ENCODE peak calls at places on chromosomes 5 and 9, in ten cellular contexts. One of them, this sample, is unnamed.

GRCh38 chr5:42015254-42015653 is 90.2 kb downstream of the FBXO4 start:
- DNase-seq in stimulated activated naive B cell treated with anti-CD40 and anti-IgM and Interleukin-4, amounts not matched to agents 10 μg/mL and 1 μg/mL and 100 μg/mL, for 72 hours: no peak
- DNase-seq in islet precursor cell: no peak
- DNase-seq in foreskin fibroblast: no peak
- DNase-seq in brain microvascular endothelial cell: no peak
- DNase-seq in left kidney: no peak
- DNase-seq in HuH-7.5: no peak
- DNase-seq in coronary artery: no peak
- DNase-seq in activated CD8-positive, alpha-beta T cell treated with anti-CD3 and anti-CD28 coated beads for 36 hours: no peak
- DNase-seq in CD4-positive, alpha-beta memory T cell: no peak
- DNase-seq in this sample: no peak

GRCh38 chr5:97044057-97044456 is 98.4 kb downstream of the LIX1 start:
- DNase-seq in stimulated activated naive B cell treated with anti-CD40 and anti-IgM and Interleukin-4, amounts not matched to agents 10 μg/mL and 1 μg/mL and 100 μg/mL, for 72 hours: no peak
- DNase-seq in islet precursor cell: peak; percentile 87
- DNase-seq in foreskin fibroblast: peak; percentile 10
- DNase-seq in brain microvascular endothelial cell: peak; percentile 12
- DNase-seq in left kidney: peak; percentile 47
- DNase-seq in HuH-7.5: no peak
- DNase-seq in coronary artery: no peak
- DNase-seq in activated CD8-positive, alpha-beta T cell treated with anti-CD3 and anti-CD28 coated beads for 36 hours: no peak
- DNase-seq in CD4-positive, alpha-beta memory T cell: no peak
- DNase-seq in this sample: no peak

GRCh38 chr9:133374612-133375115 is 1.2 kb downstream of the SURF4 start:
- DNase-seq in stimulated activated naive B cell treated with anti-CD40 and anti-IgM and Interleukin-4, amounts not matched to agents 10 μg/mL and 1 μg/mL and 100 μg/mL, for 72 hours: no peak
- DNase-seq in islet precursor cell: no peak
- DNase-seq in foreskin fibroblast: peak; percentile 39
- DNase-seq in brain microvascular endothelial cell: peak; percentile 25
- DNase-seq in left kidney: no peak
- DNase-seq in HuH-7.5: no peak
- DNase-seq in coronary artery: no peak
- DNase-seq in activated CD8-positive, alpha-beta T cell treated with anti-CD3 and anti-CD28 coated beads for 36 hours: peak; percentile 62
- DNase-seq in CD4-positive, alpha-beta memory T cell: peak; percentile 40
- DNase-seq in this sample: no peak

GRCh38 chr5:133994297-133994989 is 10.3 kb downstream of the VDAC1 start:
- DNase-seq in stimulated activated naive B cell treated with anti-CD40 and anti-IgM and Interleukin-4, amounts not matched to agents 10 μg/mL and 1 μg/mL and 100 μg/mL, for 72 hours: no peak
- DNase-seq in islet precursor cell: no peak
- DNase-seq in foreskin fibroblast: no peak
- DNase-seq in brain microvascular endothelial cell: no peak
- DNase-seq in left kidney: no peak
- DNase-seq in HuH-7.5: no peak
- DNase-seq in coronary artery: no peak
- DNase-seq in activated CD8-positive, alpha-beta T cell treated with anti-CD3 and anti-CD28 coated beads for 36 hours: no peak
- DNase-seq in CD4-positive, alpha-beta memory T cell: no peak
- DNase-seq in this sample: no peak

GRCh38 chr9:11366585-11367129 is 753.9 kb upstream of the PTPRD start:
- DNase-seq in stimulated activated naive B cell treated with anti-CD40 and anti-IgM and Interleukin-4, amounts not matched to agents 10 μg/mL and 1 μg/mL and 100 μg/mL, for 72 hours: no peak
- DNase-seq in islet precursor cell: no peak
- DNase-seq in foreskin fibroblast: no peak
- DNase-seq in brain microvascular endothelial cell: no peak
- DNase-seq in left kidney: no peak
- DNase-seq in HuH-7.5: no peak
- DNase-seq in coronary artery: no peak
- DNase-seq in activated CD8-positive, alpha-beta T cell treated with anti-CD3 and anti-CD28 coated beads for 36 hours: no peak
- DNase-seq in CD4-positive, alpha-beta memory T cell: no peak
- DNase-seq in this sample: no peak

GRCh38 chr5:88923623-88924619 is 40.9 kb upstream of the MEF2C start:
- DNase-seq in stimulated activated naive B cell treated with anti-CD40 and anti-IgM and Interleukin-4, amounts not matched to agents 10 μg/mL and 1 μg/mL and 100 μg/mL, for 72 hours: no peak
- DNase-seq in islet precursor cell: no peak
- DNase-seq in foreskin fibroblast: no peak
- DNase-seq in brain microvascular endothelial cell: no peak
- DNase-seq in left kidney: no peak
- DNase-seq in HuH-7.5: no peak
- DNase-seq in coronary artery: no peak
- DNase-seq in activated CD8-positive, alpha-beta T cell treated with anti-CD3 and anti-CD28 coated beads for 36 hours: no peak
- DNase-seq in CD4-positive, alpha-beta memory T cell: no peak
- DNase-seq in this sample: no peak

GRCh38 chr9:110240198-110240597 is 16.1 kb downstream of the TXN start:
- DNase-seq in stimulated activated naive B cell treated with anti-CD40 and anti-IgM and Interleukin-4, amounts not matched to agents 10 μg/mL and 1 μg/mL and 100 μg/mL, for 72 hours: no peak
- DNase-seq in islet precursor cell: no peak
- DNase-seq in foreskin fibroblast: no peak
- DNase-seq in brain microvascular endothelial cell: no peak
- DNase-seq in left kidney: no peak
- DNase-seq in HuH-7.5: no peak
- DNase-seq in coronary artery: no peak
- DNase-seq in activated CD8-positive, alpha-beta T cell treated with anti-CD3 and anti-CD28 coated beads for 36 hours: no peak
- DNase-seq in CD4-positive, alpha-beta memory T cell: no peak
- DNase-seq in this sample: no peak

GRCh38 chr9:135246248-135247173 is 159.0 kb downstream of the OLFM1 start:
- DNase-seq in stimulated activated naive B cell treated with anti-CD40 and anti-IgM and Interleukin-4, amounts not matched to agents 10 μg/mL and 1 μg/mL and 100 μg/mL, for 72 hours: no peak
- DNase-seq in islet precursor cell: no peak
- DNase-seq in foreskin fibroblast: no peak
- DNase-seq in brain microvascular endothelial cell: no peak
- DNase-seq in left kidney: no peak
- DNase-seq in HuH-7.5: no peak
- DNase-seq in coronary artery: no peak
- DNase-seq in activated CD8-positive, alpha-beta T cell treated with anti-CD3 and anti-CD28 coated beads for 36 hours: no peak
- DNase-seq in CD4-positive, alpha-beta memory T cell: no peak
- DNase-seq in this sample: no peak

GRCh38 chr9:134405527-134405926 is 79.3 kb downstream of the RXRA start:
- DNase-seq in stimulated activated naive B cell treated with anti-CD40 and anti-IgM and Interleukin-4, amounts not matched to agents 10 μg/mL and 1 μg/mL and 100 μg/mL, for 72 hours: peak; percentile 27
- DNase-seq in islet precursor cell: no peak
- DNase-seq in foreskin fibroblast: no peak
- DNase-seq in brain microvascular endothelial cell: no peak
- DNase-seq in left kidney: no peak
- DNase-seq in HuH-7.5: no peak
- DNase-seq in coronary artery: no peak
- DNase-seq in activated CD8-positive, alpha-beta T cell treated with anti-CD3 and anti-CD28 coated beads for 36 hours: no peak
- DNase-seq in CD4-positive, alpha-beta memory T cell: no peak
- DNase-seq in this sample: no peak

GRCh38 chr9:18438951-18439350 is 35.0 kb upstream of the ADAMTSL1 start:
- DNase-seq in stimulated activated naive B cell treated with anti-CD40 and anti-IgM and Interleukin-4, amounts not matched to agents 10 μg/mL and 1 μg/mL and 100 μg/mL, for 72 hours: no peak
- DNase-seq in islet precursor cell: no peak
- DNase-seq in foreskin fibroblast: no peak
- DNase-seq in brain microvascular endothelial cell: no peak
- DNase-seq in left kidney: no peak
- DNase-seq in HuH-7.5: no peak
- DNase-seq in coronary artery: no peak
- DNase-seq in activated CD8-positive, alpha-beta T cell treated with anti-CD3 and anti-CD28 coated beads for 36 hours: no peak
- DNase-seq in CD4-positive, alpha-beta memory T cell: no peak
- DNase-seq in this sample: no peak

GRCh38 chr9:21443849-21444625 is 3.8 kb downstream of the IFNA1 start:
- DNase-seq in stimulated activated naive B cell treated with anti-CD40 and anti-IgM and Interleukin-4, amounts not matched to agents 10 μg/mL and 1 μg/mL and 100 μg/mL, for 72 hours: peak; percentile 32
- DNase-seq in islet precursor cell: no peak
- DNase-seq in foreskin fibroblast: no peak
- DNase-seq in brain microvascular endothelial cell: no peak
- DNase-seq in left kidney: no peak
- DNase-seq in HuH-7.5: no peak
- DNase-seq in coronary artery: no peak
- DNase-seq in activated CD8-positive, alpha-beta T cell treated with anti-CD3 and anti-CD28 coated beads for 36 hours: peak; percentile 11
- DNase-seq in CD4-positive, alpha-beta memory T cell: peak; percentile 76
- DNase-seq in this sample: no peak

GRCh38 chr9:82117025-82117424 is 128.5 kb downstream of the SPATA31D1 start:
- DNase-seq in stimulated activated naive B cell treated with anti-CD40 and anti-IgM and Interleukin-4, amounts not matched to agents 10 μg/mL and 1 μg/mL and 100 μg/mL, for 72 hours: no peak
- DNase-seq in islet precursor cell: no peak
- DNase-seq in foreskin fibroblast: peak; percentile 56
- DNase-seq in brain microvascular endothelial cell: no peak
- DNase-seq in left kidney: peak; percentile 15
- DNase-seq in HuH-7.5: no peak
- DNase-seq in coronary artery: no peak
- DNase-seq in activated CD8-positive, alpha-beta T cell treated with anti-CD3 and anti-CD28 coated beads for 36 hours: no peak
- DNase-seq in CD4-positive, alpha-beta memory T cell: no peak
- DNase-seq in this sample: no peak

GRCh38 chr9:88951143-88951542 is 40.1 kb upstream of the S1PR3 start:
- DNase-seq in stimulated activated naive B cell treated with anti-CD40 and anti-IgM and Interleukin-4, amounts not matched to agents 10 μg/mL and 1 μg/mL and 100 μg/mL, for 72 hours: no peak
- DNase-seq in islet precursor cell: no peak
- DNase-seq in foreskin fibroblast: no peak
- DNase-seq in brain microvascular endothelial cell: no peak
- DNase-seq in left kidney: no peak
- DNase-seq in HuH-7.5: no peak
- DNase-seq in coronary artery: no peak
- DNase-seq in activated CD8-positive, alpha-beta T cell treated with anti-CD3 and anti-CD28 coated beads for 36 hours: no peak
- DNase-seq in CD4-positive, alpha-beta memory T cell: no peak
- DNase-seq in this sample: no peak

GRCh38 chr9:118183571-118183970 is 479.4 kb downstream of the TLR4 start:
- DNase-seq in stimulated activated naive B cell treated with anti-CD40 and anti-IgM and Interleukin-4, amounts not matched to agents 10 μg/mL and 1 μg/mL and 100 μg/mL, for 72 hours: no peak
- DNase-seq in islet precursor cell: peak; percentile 83
- DNase-seq in foreskin fibroblast: no peak
- DNase-seq in brain microvascular endothelial cell: no peak
- DNase-seq in left kidney: no peak
- DNase-seq in HuH-7.5: no peak
- DNase-seq in coronary artery: no peak
- DNase-seq in activated CD8-positive, alpha-beta T cell treated with anti-CD3 and anti-CD28 coated beads for 36 hours: no peak
- DNase-seq in CD4-positive, alpha-beta memory T cell: no peak
- DNase-seq in this sample: no peak

GRCh38 chr5:172683696-172684464 is 42.8 kb downstream of the NEURL1B start:
- DNase-seq in stimulated activated naive B cell treated with anti-CD40 and anti-IgM and Interleukin-4, amounts not matched to agents 10 μg/mL and 1 μg/mL and 100 μg/mL, for 72 hours: peak; percentile 39
- DNase-seq in islet precursor cell: no peak
- DNase-seq in foreskin fibroblast: no peak
- DNase-seq in brain microvascular endothelial cell: no peak
- DNase-seq in left kidney: peak; percentile 87
- DNase-seq in HuH-7.5: no peak
- DNase-seq in coronary artery: no peak
- DNase-seq in activated CD8-positive, alpha-beta T cell treated with anti-CD3 and anti-CD28 coated beads for 36 hours: peak; percentile 63
- DNase-seq in CD4-positive, alpha-beta memory T cell: peak; percentile 77
- DNase-seq in this sample: no peak

GRCh38 chr9:93674580-93675335 is 98.4 kb downstream of the PHF2 start:
- DNase-seq in stimulated activated naive B cell treated with anti-CD40 and anti-IgM and Interleukin-4, amounts not matched to agents 10 μg/mL and 1 μg/mL and 100 μg/mL, for 72 hours: no peak
- DNase-seq in islet precursor cell: peak; percentile 43
- DNase-seq in foreskin fibroblast: no peak
- DNase-seq in brain microvascular endothelial cell: no peak
- DNase-seq in left kidney: no peak
- DNase-seq in HuH-7.5: no peak
- DNase-seq in coronary artery: peak; percentile 41
- DNase-seq in activated CD8-positive, alpha-beta T cell treated with anti-CD3 and anti-CD28 coated beads for 36 hours: no peak
- DNase-seq in CD4-positive, alpha-beta memory T cell: no peak
- DNase-seq in this sample: peak; percentile 1

GRCh38 chr9:35488019-35488418 is 1.9 kb upstream of the RUSC2 start:
- DNase-seq in stimulated activated naive B cell treated with anti-CD40 and anti-IgM and Interleukin-4, amounts not matched to agents 10 μg/mL and 1 μg/mL and 100 μg/mL, for 72 hours: no peak
- DNase-seq in islet precursor cell: no peak
- DNase-seq in foreskin fibroblast: peak; percentile 56
- DNase-seq in brain microvascular endothelial cell: no peak
- DNase-seq in left kidney: no peak
- DNase-seq in HuH-7.5: no peak
- DNase-seq in coronary artery: no peak
- DNase-seq in activated CD8-positive, alpha-beta T cell treated with anti-CD3 and anti-CD28 coated beads for 36 hours: no peak
- DNase-seq in CD4-positive, alpha-beta memory T cell: no peak
- DNase-seq in this sample: no peak

GRCh38 chr5:154273028-154273617 is 82.6 kb downstream of the GALNT10 start:
- DNase-seq in stimulated activated naive B cell treated with anti-CD40 and anti-IgM and Interleukin-4, amounts not matched to agents 10 μg/mL and 1 μg/mL and 100 μg/mL, for 72 hours: no peak
- DNase-seq in islet precursor cell: peak; percentile 76
- DNase-seq in foreskin fibroblast: no peak
- DNase-seq in brain microvascular endothelial cell: no peak
- DNase-seq in left kidney: peak; percentile 33
- DNase-seq in HuH-7.5: no peak
- DNase-seq in coronary artery: no peak
- DNase-seq in activated CD8-positive, alpha-beta T cell treated with anti-CD3 and anti-CD28 coated beads for 36 hours: peak; percentile 10
- DNase-seq in CD4-positive, alpha-beta memory T cell: peak; percentile 19
- DNase-seq in this sample: no peak

GRCh38 chr9:111106202-111106601 is 67.9 kb upstream of the LPAR1 start:
- DNase-seq in stimulated activated naive B cell treated with anti-CD40 and anti-IgM and Interleukin-4, amounts not matched to agents 10 μg/mL and 1 μg/mL and 100 μg/mL, for 72 hours: no peak
- DNase-seq in islet precursor cell: no peak
- DNase-seq in foreskin fibroblast: no peak
- DNase-seq in brain microvascular endothelial cell: no peak
- DNase-seq in left kidney: no peak
- DNase-seq in HuH-7.5: no peak
- DNase-seq in coronary artery: no peak
- DNase-seq in activated CD8-positive, alpha-beta T cell treated with anti-CD3 and anti-CD28 coated beads for 36 hours: no peak
- DNase-seq in CD4-positive, alpha-beta memory T cell: no peak
- DNase-seq in this sample: no peak

GRCh38 chr9:137722481-137722880 is 103.7 kb downstream of the EHMT1 start:
- DNase-seq in stimulated activated naive B cell treated with anti-CD40 and anti-IgM and Interleukin-4, amounts not matched to agents 10 μg/mL and 1 μg/mL and 100 μg/mL, for 72 hours: no peak
- DNase-seq in islet precursor cell: no peak
- DNase-seq in foreskin fibroblast: no peak
- DNase-seq in brain microvascular endothelial cell: no peak
- DNase-seq in left kidney: no peak
- DNase-seq in HuH-7.5: no peak
- DNase-seq in coronary artery: no peak
- DNase-seq in activated CD8-positive, alpha-beta T cell treated with anti-CD3 and anti-CD28 coated beads for 36 hours: no peak
- DNase-seq in CD4-positive, alpha-beta memory T cell: no peak
- DNase-seq in this sample: no peak

GRCh38 chr5:76544268-76544926 is 78.8 kb downstream of the F2RL2 start:
- DNase-seq in stimulated activated naive B cell treated with anti-CD40 and anti-IgM and Interleukin-4, amounts not matched to agents 10 μg/mL and 1 μg/mL and 100 μg/mL, for 72 hours: peak; percentile 27
- DNase-seq in islet precursor cell: peak; percentile 69
- DNase-seq in foreskin fibroblast: no peak
- DNase-seq in brain microvascular endothelial cell: peak; percentile 39
- DNase-seq in left kidney: peak; percentile 79
- DNase-seq in HuH-7.5: no peak
- DNase-seq in coronary artery: no peak
- DNase-seq in activated CD8-positive, alpha-beta T cell treated with anti-CD3 and anti-CD28 coated beads for 36 hours: peak; percentile 75
- DNase-seq in CD4-positive, alpha-beta memory T cell: peak; percentile 69
- DNase-seq in this sample: no peak

GRCh38 chr5:66477591-66477990 is 118.6 kb upstream of the MAST4 start:
- DNase-seq in stimulated activated naive B cell treated with anti-CD40 and anti-IgM and Interleukin-4, amounts not matched to agents 10 μg/mL and 1 μg/mL and 100 μg/mL, for 72 hours: no peak
- DNase-seq in islet precursor cell: no peak
- DNase-seq in foreskin fibroblast: no peak
- DNase-seq in brain microvascular endothelial cell: no peak
- DNase-seq in left kidney: no peak
- DNase-seq in HuH-7.5: no peak
- DNase-seq in coronary artery: no peak
- DNase-seq in activated CD8-positive, alpha-beta T cell treated with anti-CD3 and anti-CD28 coated beads for 36 hours: no peak
- DNase-seq in CD4-positive, alpha-beta memory T cell: no peak
- DNase-seq in this sample: no peak

GRCh38 chr5:65100846-65101678 is 332.3 kb downstream of the CWC27 start:
- DNase-seq in stimulated activated naive B cell treated with anti-CD40 and anti-IgM and Interleukin-4, amounts not matched to agents 10 μg/mL and 1 μg/mL and 100 μg/mL, for 72 hours: no peak
- DNase-seq in islet precursor cell: peak; percentile 89
- DNase-seq in foreskin fibroblast: peak; percentile 80
- DNase-seq in brain microvascular endothelial cell: peak; percentile 73
- DNase-seq in left kidney: peak; percentile 90
- DNase-seq in HuH-7.5: peak; percentile 72
- DNase-seq in coronary artery: peak; percentile 77
- DNase-seq in activated CD8-positive, alpha-beta T cell treated with anti-CD3 and anti-CD28 coated beads for 36 hours: peak; percentile 33
- DNase-seq in CD4-positive, alpha-beta memory T cell: peak; percentile 7
- DNase-seq in this sample: peak; percentile 8

GRCh38 chr5:142432961-142433360 is 108.1 kb upstream of the SPRY4 start:
- DNase-seq in stimulated activated naive B cell treated with anti-CD40 and anti-IgM and Interleukin-4, amounts not matched to agents 10 μg/mL and 1 μg/mL and 100 μg/mL, for 72 hours: no peak
- DNase-seq in islet precursor cell: peak; percentile 76
- DNase-seq in foreskin fibroblast: no peak
- DNase-seq in brain microvascular endothelial cell: no peak
- DNase-seq in left kidney: peak; percentile 58
- DNase-seq in HuH-7.5: no peak
- DNase-seq in coronary artery: no peak
- DNase-seq in activated CD8-positive, alpha-beta T cell treated with anti-CD3 and anti-CD28 coated beads for 36 hours: peak; percentile 74
- DNase-seq in CD4-positive, alpha-beta memory T cell: peak; percentile 85
- DNase-seq in this sample: peak; percentile 91

GRCh38 chr9:131815971-131816873 is 76.3 kb upstream of the RAPGEF1 start:
- DNase-seq in stimulated activated naive B cell treated with anti-CD40 and anti-IgM and Interleukin-4, amounts not matched to agents 10 μg/mL and 1 μg/mL and 100 μg/mL, for 72 hours: no peak
- DNase-seq in islet precursor cell: no peak
- DNase-seq in foreskin fibroblast: no peak
- DNase-seq in brain microvascular endothelial cell: no peak
- DNase-seq in left kidney: peak; percentile 64
- DNase-seq in HuH-7.5: no peak
- DNase-seq in coronary artery: no peak
- DNase-seq in activated CD8-positive, alpha-beta T cell treated with anti-CD3 and anti-CD28 coated beads for 36 hours: no peak
- DNase-seq in CD4-positive, alpha-beta memory T cell: no peak
- DNase-seq in this sample: no peak

GRCh38 chr5:443239-444151 is 519 bp downstream of the EXOC3 start:
- DNase-seq in stimulated activated naive B cell treated with anti-CD40 and anti-IgM and Interleukin-4, amounts not matched to agents 10 μg/mL and 1 μg/mL and 100 μg/mL, for 72 hours: no peak
- DNase-seq in islet precursor cell: peak; percentile 49
- DNase-seq in foreskin fibroblast: no peak
- DNase-seq in brain microvascular endothelial cell: no peak
- DNase-seq in left kidney: no peak
- DNase-seq in HuH-7.5: peak; percentile 55
- DNase-seq in coronary artery: peak; percentile 59
- DNase-seq in activated CD8-positive, alpha-beta T cell treated with anti-CD3 and anti-CD28 coated beads for 36 hours: peak; percentile 51
- DNase-seq in CD4-positive, alpha-beta memory T cell: peak; percentile 30
- DNase-seq in this sample: peak; percentile 34

GRCh38 chr9:82598254-82599039 is 464.5 kb downstream of the RASEF start:
- DNase-seq in stimulated activated naive B cell treated with anti-CD40 and anti-IgM and Interleukin-4, amounts not matched to agents 10 μg/mL and 1 μg/mL and 100 μg/mL, for 72 hours: no peak
- DNase-seq in islet precursor cell: no peak
- DNase-seq in foreskin fibroblast: no peak
- DNase-seq in brain microvascular endothelial cell: no peak
- DNase-seq in left kidney: peak; percentile 47
- DNase-seq in HuH-7.5: no peak
- DNase-seq in coronary artery: no peak
- DNase-seq in activated CD8-positive, alpha-beta T cell treated with anti-CD3 and anti-CD28 coated beads for 36 hours: no peak
- DNase-seq in CD4-positive, alpha-beta memory T cell: no peak
- DNase-seq in this sample: no peak

This sample was measured in DND-41.